ENCODE peak calls at places on chromosome 10, in seven cellular contexts. S is activated T-helper 1 cell treated with Interleukin-2 at 50 U/mL for 16 hours; T is CD8-positive, alpha-beta T cell; A is T follicular helper cell; Y is GM12865; C is RKO; Z is effector memory CD4-positive, alpha-beta T cell. L is an unnamed sample.

GRCh38 chr10:109062371-109062770 is 860.9 kb downstream of the XPNPEP1 start:
- DNase-seq in S (no peak), T (no peak), A (no peak), Y (peak), C (peak), Z (no peak), L (peak)

GRCh38 chr10:60353519-60354258 is 36.0 kb downstream of the ANK3 start:
- DNase-seq in S (no peak), T (no peak), A (no peak), Y (peak), C (no peak), Z (no peak), L (no peak)

GRCh38 chr10:103703941-103704919 is 151.1 kb downstream of the SH3PXD2A start:
- DNase-seq in S (no peak), T (no peak), A (no peak), Y (peak), C (no peak), Z (no peak), L (no peak)

GRCh38 chr10:55400075-55400474 is 599.0 kb upstream of the PCDH15 start:
- DNase-seq in S (no peak), T (no peak), A (no peak), Y (no peak), C (no peak), Z (no peak), L (no peak)

GRCh38 chr10:15189133-15189881 is 20.8 kb upstream of the NMT2 start:
- DNase-seq in S (no peak), T (no peak), A (no peak), Y (no peak), C (no peak), Z (no peak), L (no peak)

GRCh38 chr10:103612462-103613365 is 119.2 kb downstream of the NEURL1 start:
- DNase-seq in S (no peak), T (no peak), A (no peak), Y (no peak), C (peak), Z (no peak), L (peak)

GRCh38 chr10:60757422-60757895 is 20.8 kb upstream of the CDK1 start:
- DNase-seq in S (no peak), T (no peak), A (no peak), Y (no peak), C (no peak), Z (no peak), L (no peak)

GRCh38 chr10:84097787-84098353 is 41.4 kb upstream of the GHITM start:
- DNase-seq in S (no peak), T (no peak), A (no peak), Y (peak), C (peak), Z (no peak), L (no peak)

GRCh38 chr10:75061709-75062108 is 49.7 kb upstream of the SAMD8 start:
- DNase-seq in S (no peak), T (no peak), A (no peak), Y (no peak), C (no peak), Z (no peak), L (no peak)

GRCh38 chr10:46225597-46225996 is 61.2 kb upstream of the ANTXRL start:
- DNase-seq in S (no peak), T (peak), A (no peak), Y (no peak), C (no peak), Z (no peak), L (no peak)

GRCh38 chr10:80357000-80357803 is 621 bp downstream of the DYDC2 start:
- DNase-seq in S (no peak), T (no peak), A (no peak), Y (no peak), C (no peak), Z (no peak), L (no peak)

GRCh38 chr10:115829501-115830215 is 443.3 kb downstream of the GFRA1 start:
- DNase-seq in S (no peak), T (no peak), A (no peak), Y (no peak), C (no peak), Z (no peak), L (peak)

GRCh38 chr10:114259825-114260224 is 20.8 kb downstream of the VWA2 start:
- DNase-seq in S (no peak), T (no peak), A (no peak), Y (no peak), C (no peak), Z (no peak), L (peak)

GRCh38 chr10:62045765-62046521 is 144.4 kb downstream of the ARID5B start:
- DNase-seq in S (no peak), T (no peak), A (no peak), Y (peak), C (no peak), Z (no peak), L (peak)

GRCh38 chr10:5499493-5499800 is at the start of gene CALML5:
- DNase-seq in S (no peak), T (no peak), A (no peak), Y (no peak), C (no peak), Z (no peak), L (no peak)

GRCh38 chr10:19329475-19329874 is 280.9 kb downstream of the MALRD1 start:
- DNase-seq in S (no peak), T (no peak), A (no peak), Y (no peak), C (no peak), Z (no peak), L (no peak)

GRCh38 chr10:93715345-93715744 is 13.0 kb upstream of the FRA10AC1 start:
- DNase-seq in S (no peak), T (no peak), A (no peak), Y (peak), C (no peak), Z (no peak), L (no peak)

GRCh38 chr10:98419456-98420261 is 4.7 kb upstream of the PYROXD2 start:
- DNase-seq in S (no peak), T (no peak), A (no peak), Y (no peak), C (no peak), Z (no peak), L (no peak)

GRCh38 chr10:91284486-91285090 is 64.1 kb downstream of the PCGF5 start:
- DNase-seq in S (no peak), T (no peak), A (no peak), Y (no peak), C (no peak), Z (no peak), L (no peak)

GRCh38 chr10:43605850-43606322 is 352 bp upstream of the ZNF485 start:
- DNase-seq in S (no peak), T (no peak), A (no peak), Y (no peak), C (no peak), Z (no peak), L (no peak)

GRCh38 chr10:29926649-29927048 is 132.7 kb downstream of the JCAD start:
- DNase-seq in S (no peak), T (no peak), A (no peak), Y (no peak), C (no peak), Z (no peak), L (peak)

GRCh38 chr10:108783897-108784296 is 1139.4 kb downstream of the XPNPEP1 start:
- DNase-seq in S (no peak), T (no peak), A (no peak), Y (peak), C (peak), Z (no peak), L (peak)

GRCh38 chr10:130729876-130730275 is 581.6 kb downstream of the TCERG1L start:
- DNase-seq in S (no peak), T (no peak), A (no peak), Y (no peak), C (no peak), Z (no peak), L (no peak)

L was measured in HFFc6.